ENCODE peak calls at places on chromosome 15, in four cellular contexts. One of them, this sample, is unnamed.

GRCh38 chr15:39250460-39251186 is 330.3 kb upstream of the THBS1 start:
- DNase-seq in left ventricle myocardium superior: no peak
- DNase-seq in HEK293T: no peak
- DNase-seq in RPMI7951: no peak
- DNase-seq in this sample: no peak

GRCh38 chr15:97027772-97028171 is 697.3 kb downstream of the NR2F2 start:
- DNase-seq in RPMI7951: no peak
- DNase-seq in HEK293T: no peak
- DNase-seq in left ventricle myocardium superior: no peak
- DNase-seq in this sample: no peak

GRCh38 chr15:40871749-40872617 is 2.1 kb downstream of the RHOV start:
- DNase-seq in HEK293T: no peak
- DNase-seq in left ventricle myocardium superior: no peak
- DNase-seq in RPMI7951: no peak
- DNase-seq in this sample: no peak

GRCh38 chr15:42056934-42057743 is 36.3 kb upstream of the PLA2G4E start:
- DNase-seq in HEK293T: peak
- DNase-seq in RPMI7951: peak
- DNase-seq in left ventricle myocardium superior: peak
- DNase-seq in this sample: peak

GRCh38 chr15:45666119-45666875 is 31.5 kb downstream of the SQOR start:
- DNase-seq in RPMI7951: no peak
- DNase-seq in left ventricle myocardium superior: no peak
- DNase-seq in HEK293T: no peak
- DNase-seq in this sample: no peak

GRCh38 chr15:41284425-41285177 is 47.8 kb downstream of the OIP5 start:
- DNase-seq in RPMI7951: no peak
- DNase-seq in left ventricle myocardium superior: peak
- DNase-seq in HEK293T: peak
- DNase-seq in this sample: peak

GRCh38 chr15:28984421-28985375 is 98.9 kb downstream of the APBA2 start:
- DNase-seq in RPMI7951: peak
- DNase-seq in left ventricle myocardium superior: no peak
- DNase-seq in HEK293T: no peak
- DNase-seq in this sample: no peak

GRCh38 chr15:91329914-91330313 is 229.9 kb downstream of the SV2B start:
- DNase-seq in left ventricle myocardium superior: no peak
- DNase-seq in HEK293T: no peak
- DNase-seq in RPMI7951: no peak
- DNase-seq in this sample: no peak

GRCh38 chr15:90231028-90232017 is 2.4 kb downstream of the CIB1 start:
- DNase-seq in HEK293T: no peak
- DNase-seq in RPMI7951: no peak
- DNase-seq in left ventricle myocardium superior: no peak
- DNase-seq in this sample: no peak

GRCh38 chr15:101329309-101329863 is 34.3 kb upstream of the SNRPA1 start:
- DNase-seq in left ventricle myocardium superior: no peak
- DNase-seq in RPMI7951: no peak
- DNase-seq in HEK293T: no peak
- DNase-seq in this sample: peak

GRCh38 chr15:51076898-51077564 is 17.7 kb downstream of the TNFAIP8L3 start:
- DNase-seq in RPMI7951: peak
- DNase-seq in HEK293T: no peak
- DNase-seq in left ventricle myocardium superior: peak
- DNase-seq in this sample: no peak

GRCh38 chr15:99582508-99582960 is 16.8 kb downstream of the MEF2A start:
- DNase-seq in HEK293T: no peak
- DNase-seq in RPMI7951: no peak
- DNase-seq in left ventricle myocardium superior: no peak
- DNase-seq in this sample: no peak

GRCh38 chr15:70853270-70853854 is 595 bp downstream of the LARP6 start:
- DNase-seq in left ventricle myocardium superior: no peak
- DNase-seq in HEK293T: peak
- DNase-seq in RPMI7951: peak
- DNase-seq in this sample: no peak

GRCh38 chr15:29913528-29914135 is 91.4 kb upstream of the TJP1 start:
- DNase-seq in HEK293T: no peak
- DNase-seq in left ventricle myocardium superior: no peak
- DNase-seq in RPMI7951: no peak
- DNase-seq in this sample: no peak

GRCh38 chr15:77944002-77944867 is 133.3 kb downstream of the TBC1D2B start:
- DNase-seq in RPMI7951: peak
- DNase-seq in left ventricle myocardium superior: peak
- DNase-seq in HEK293T: peak
- DNase-seq in this sample: peak

GRCh38 chr15:81520480-81520879 is 146.5 kb upstream of the TMC3 start:
- DNase-seq in left ventricle myocardium superior: no peak
- DNase-seq in HEK293T: no peak
- DNase-seq in RPMI7951: no peak
- DNase-seq in this sample: no peak

GRCh38 chr15:78881681-78882080 is 9.0 kb downstream of the MORF4L1 start:
- DNase-seq in HEK293T: no peak
- DNase-seq in left ventricle myocardium superior: no peak
- DNase-seq in RPMI7951: no peak
- DNase-seq in this sample: no peak

GRCh38 chr15:34109775-34110663 is 8.1 kb downstream of the PGBD4 start:
- DNase-seq in HEK293T: peak
- DNase-seq in left ventricle myocardium superior: no peak
- DNase-seq in RPMI7951: peak
- DNase-seq in this sample: no peak

GRCh38 chr15:88655780-88656488 is 17.1 kb downstream of the ISG20 start:
- DNase-seq in RPMI7951: no peak
- DNase-seq in left ventricle myocardium superior: no peak
- DNase-seq in HEK293T: no peak
- DNase-seq in this sample: no peak

GRCh38 chr15:59303641-59304433 is 68.8 kb downstream of the MYO1E start:
- DNase-seq in left ventricle myocardium superior: no peak
- DNase-seq in RPMI7951: peak
- DNase-seq in HEK293T: no peak
- DNase-seq in this sample: peak

GRCh38 chr15:40252141-40252437 is 13.2 kb downstream of the PAK6 start:
- DNase-seq in RPMI7951: no peak
- DNase-seq in left ventricle myocardium superior: peak
- DNase-seq in HEK293T: no peak
- DNase-seq in this sample: no peak

GRCh38 chr15:37099321-37100108 is 834 bp downstream of the MEIS2 start:
- DNase-seq in HEK293T: no peak
- DNase-seq in left ventricle myocardium superior: no peak
- DNase-seq in RPMI7951: peak
- DNase-seq in this sample: no peak

GRCh38 chr15:84594617-84595290 is 6.1 kb upstream of the ZSCAN2 start:
- DNase-seq in left ventricle myocardium superior: no peak
- DNase-seq in HEK293T: no peak
- DNase-seq in RPMI7951: no peak
- DNase-seq in this sample: peak

GRCh38 chr15:33215941-33216872 is 21.7 kb upstream of the FMN1 start:
- DNase-seq in RPMI7951: peak
- DNase-seq in HEK293T: peak
- DNase-seq in left ventricle myocardium superior: no peak
- DNase-seq in this sample: no peak

GRCh38 chr15:32649336-32649735 is 7.8 kb downstream of the SCG5 start:
- DNase-seq in RPMI7951: no peak
- DNase-seq in HEK293T: peak
- DNase-seq in left ventricle myocardium superior: no peak
- DNase-seq in this sample: no peak

GRCh38 chr15:78207110-78207458 is 27.3 kb downstream of the ACSBG1 start:
- DNase-seq in left ventricle myocardium superior: no peak
- DNase-seq in HEK293T: no peak
- DNase-seq in RPMI7951: no peak
- DNase-seq in this sample: peak

GRCh38 chr15:62899090-62899493 is 143.5 kb upstream of the TPM1 start:
- DNase-seq in left ventricle myocardium superior: peak
- DNase-seq in HEK293T: no peak
- DNase-seq in RPMI7951: no peak
- DNase-seq in this sample: no peak

GRCh38 chr15:67105065-67105951 is 39.9 kb downstream of the SMAD3 start:
- DNase-seq in left ventricle myocardium superior: no peak
- DNase-seq in RPMI7951: peak
- DNase-seq in HEK293T: no peak
- DNase-seq in this sample: no peak

GRCh38 chr15:81666828-81667227 is 292.8 kb upstream of the TMC3 start:
- DNase-seq in left ventricle myocardium superior: no peak
- DNase-seq in RPMI7951: no peak
- DNase-seq in HEK293T: no peak
- DNase-seq in this sample: no peak

GRCh38 chr15:92074646-92075045 is 221.1 kb downstream of the SLCO3A1 start:
- DNase-seq in RPMI7951: peak
- DNase-seq in HEK293T: no peak
- DNase-seq in left ventricle myocardium superior: peak
- DNase-seq in this sample: no peak

This sample was measured in lower leg skin.